ENCODE peak calls at places on chromosomes 16 and 17, in seven cellular contexts. X is SK-N-SH, G is HCT116, L is K562, A is H1, N is GM12878, D is HepG2. V is an unnamed sample.

GRCh38 chr17:82816358-82816757 is 23.5 kb downstream of the ZNF750 start:
- DNase-seq in A (no peak), G (no peak), D (no peak), X (no peak), N (no peak), L (no peak), V (no peak)

GRCh38 chr17:2029911-2030778 is at the start of gene DPH1:
- DNase-seq in L (peak), X (peak), N (peak), G (peak), D (peak), A (peak), V (peak)

GRCh38 chr17:34199932-34200534 is 55.1 kb upstream of the CCL2 start:
- DNase-seq in X (peak), G (peak), L (peak), N (peak), D (peak), A (peak), V (peak)

GRCh38 chr17:60091109-60091508 is 12.4 kb upstream of the HEATR6 start:
- DNase-seq in G (no peak), L (no peak), N (no peak), A (no peak), X (no peak), D (no peak), V (no peak)

GRCh38 chr16:85303354-85303883 is 191.1 kb upstream of the CIBAR2 start:
- DNase-seq in D (peak), X (peak), N (no peak), G (peak), L (peak), A (peak), V (no peak)

GRCh38 chr16:60788631-60789030 is 1247.6 kb downstream of the CDH8 start:
- DNase-seq in D (no peak), X (no peak), N (no peak), G (no peak), L (no peak), A (no peak), V (no peak)

GRCh38 chr16:52460652-52461172 is 86.2 kb downstream of the TOX3 start:
- DNase-seq in A (no peak), N (no peak), G (no peak), X (no peak), D (no peak), L (no peak), V (no peak)

GRCh38 chr16:49844399-49844798 is 11.5 kb downstream of the ZNF423 start:
- DNase-seq in L (no peak), N (no peak), A (no peak), D (no peak), X (no peak), G (no peak), V (no peak)

GRCh38 chr17:55348749-55349354 is 72.8 kb downstream of the MMD start:
- DNase-seq in L (peak), G (peak), D (peak), A (peak), X (peak), N (no peak), V (no peak)

GRCh38 chr16:80147021-80147680 is 393.6 kb upstream of the DYNLRB2 start:
- DNase-seq in A (no peak), D (no peak), X (no peak), G (no peak), L (no peak), N (no peak), V (no peak)

DNA sequence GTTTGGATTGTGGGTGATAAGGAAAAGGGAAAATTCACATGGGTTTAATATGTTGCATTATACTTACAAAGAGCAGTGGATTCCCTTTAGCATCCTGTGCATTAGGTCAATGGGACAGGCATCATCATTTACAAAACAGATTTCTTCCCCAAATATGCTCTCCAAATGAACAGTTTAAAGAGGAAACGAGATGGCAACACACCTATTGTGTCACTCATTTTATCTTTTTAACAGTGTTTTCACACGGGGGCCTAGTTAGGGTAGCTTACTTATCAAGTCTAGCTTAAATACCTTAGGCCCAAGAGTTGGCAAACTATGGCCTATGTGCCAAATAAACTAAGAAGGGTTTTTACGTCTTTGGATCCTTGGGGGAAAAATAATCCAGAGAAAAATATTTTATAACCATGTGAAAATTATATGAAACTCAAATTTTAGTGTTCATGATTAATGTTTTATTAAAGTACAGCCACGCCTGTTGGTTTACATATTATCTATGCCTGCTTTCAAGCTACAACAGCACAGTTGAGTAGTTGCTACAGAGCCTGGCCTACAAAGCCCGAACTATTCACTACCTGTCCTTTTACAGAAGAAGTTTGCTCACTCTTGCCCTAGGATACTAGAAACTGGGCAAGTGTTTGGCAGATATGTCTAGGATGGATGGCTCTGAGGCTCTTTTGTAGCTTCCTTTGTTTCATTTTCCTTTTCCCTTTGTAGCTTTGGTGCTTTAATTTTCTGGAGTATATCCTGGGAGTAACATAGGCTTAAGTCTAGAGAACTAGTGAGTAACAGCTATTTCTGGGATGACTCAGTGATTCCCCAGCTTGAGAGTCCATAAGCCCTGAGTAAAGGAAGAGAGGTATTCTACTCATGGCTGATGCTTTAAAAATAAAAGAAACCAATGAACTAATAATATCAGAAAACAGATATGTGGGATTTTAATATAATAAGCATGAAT is 12.4 kb downstream of the NUP93 start:
- DNase-seq in L (peak), D (no peak), A (no peak), G (peak), N (no peak), X (no peak), V (no peak)
- TF ChIP-seq JUND in L (no peak), D (no peak), A (no peak), G (peak), N (no peak), X (peak), V (no peak)

DNA sequence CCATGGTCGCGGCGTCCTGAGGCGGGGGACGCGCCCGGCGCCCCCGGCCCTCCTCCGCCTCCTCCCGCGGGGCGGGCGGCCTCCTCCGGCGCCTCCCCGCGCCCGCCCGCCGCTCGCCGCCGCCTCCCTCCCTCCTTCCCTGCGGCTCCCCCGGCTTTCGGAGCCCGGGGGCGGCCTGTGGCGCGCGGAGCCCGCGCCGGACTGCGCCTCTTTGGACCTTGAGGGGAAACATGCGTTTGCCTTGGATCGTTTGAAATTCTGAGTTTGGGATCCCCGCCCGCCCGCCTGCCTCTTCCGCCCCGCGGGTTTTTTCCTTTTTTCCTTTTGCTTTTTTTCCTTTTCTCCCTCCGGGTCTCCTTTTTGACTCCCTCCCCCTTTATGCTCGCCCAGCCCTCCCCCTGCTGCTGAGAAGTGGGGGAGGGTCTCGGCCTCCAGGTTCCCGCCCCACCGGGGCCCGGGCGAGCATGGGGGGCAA is 421 bp downstream of the ZNRF1 start:
- DNase-seq in L (peak), G (no peak), X (no peak), N (no peak), D (no peak), A (no peak), V (peak)
- TF ChIP-seq JUND in L (no peak), G (no peak), X (no peak), N (no peak), D (no peak), A (no peak), V (no peak)

GRCh38 chr16:48300391-48300856 is 53.1 kb upstream of the ABCC11 start:
- DNase-seq in A (no peak), D (no peak), X (no peak), N (no peak), L (peak), G (peak), V (no peak)
- TF ChIP-seq JUND in A (no peak), D (no peak), X (no peak), N (no peak), L (peak), G (no peak), V (no peak)

GRCh38 chr17:65547253-65547670 is 14.2 kb downstream of the AXIN2 start:
- DNase-seq in N (no peak), X (no peak), G (no peak), D (peak), A (no peak), L (no peak), V (no peak)
- TF ChIP-seq JUND in N (no peak), X (no peak), G (no peak), D (no peak), A (no peak), L (no peak), V (no peak)

GRCh38 chr16:87924937-87925670 is 11.2 kb downstream of the CA5A start:
- DNase-seq in L (no peak), X (no peak), G (no peak), D (no peak), N (no peak), A (no peak), V (peak)
- TF ChIP-seq JUND in L (no peak), X (no peak), G (no peak), D (no peak), N (no peak), A (no peak), V (no peak)

DNA sequence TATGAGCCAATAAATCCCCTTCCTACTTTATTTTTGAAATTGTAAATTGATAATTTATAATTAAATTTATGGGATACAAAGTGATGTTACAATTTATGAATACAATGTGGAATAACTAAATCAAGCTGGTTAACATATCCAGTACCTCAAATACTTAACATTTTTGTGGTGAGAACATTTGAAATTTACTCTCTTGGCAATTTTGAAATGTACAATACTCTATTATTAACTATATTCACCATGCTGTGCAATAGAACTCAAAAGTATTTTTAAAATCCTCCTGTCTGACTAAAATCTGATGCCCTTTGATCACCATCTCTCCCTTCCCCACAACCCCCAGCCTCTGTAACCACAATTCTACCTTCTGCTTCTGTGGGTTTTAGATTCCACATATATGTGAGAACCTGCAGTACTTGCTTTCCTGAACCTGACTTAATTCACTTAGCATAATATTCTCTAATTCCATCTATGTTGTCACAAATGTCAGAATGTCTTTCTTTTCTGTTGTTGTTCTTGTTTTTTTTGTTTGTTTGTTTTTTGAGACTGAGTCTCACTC is 71.7 kb upstream of the ALOX12 start:
- DNase-seq in L (no peak), X (no peak), A (no peak), N (no peak), G (no peak), D (no peak), V (no peak)
- TF ChIP-seq JUND in L (no peak), X (no peak), A (no peak), N (no peak), G (no peak), D (no peak), V (no peak)